ENCODE peak calls at places on chromosomes 7 and 10, in six cellular contexts. Q is upper lobe of right lung, V is lower lobe of right lung, E is A673, K is mesenchymal stem cell, N is cardiac muscle cell. F is an unnamed sample. For H3K4me1, the result is how much of the 10 kb centered on the place peaks cover.

GRCh38 chr10:19956633-19957032 is 140.4 kb downstream of the PLXDC2 start:
- DNase-seq in N (no peak), Q (no peak), K (no peak), V (no peak), E (no peak), F (no peak)

GRCh38 chr10:10785627-10786333 is 231.9 kb upstream of the CELF2 start:
- DNase-seq in E (peak), N (peak), V (no peak), Q (no peak), K (peak), F (no peak)

GRCh38 chr10:130935051-130935450 is 376.5 kb downstream of the TCERG1L start:
- DNase-seq in V (no peak), N (no peak), Q (no peak), K (no peak), E (peak), F (no peak)

GRCh38 chr7:3356173-3356572 is 55.1 kb downstream of the SDK1 start:
- DNase-seq in Q (no peak), V (no peak), N (no peak), E (no peak), K (no peak), F (no peak)

GRCh38 chr7:15606561-15606960 is 44.7 kb upstream of the AGMO start:
- DNase-seq in Q (no peak), K (no peak), N (no peak), V (no peak), E (no peak), F (no peak)

GRCh38 chr10:84054743-84055142 is 84.6 kb upstream of the GHITM start:
- DNase-seq in E (no peak), Q (no peak), V (no peak), K (no peak), N (no peak), F (no peak)

GRCh38 chr10:100993986-100994708 is 5.5 kb upstream of the LZTS2 start:
- DNase-seq in N (peak), Q (no peak), K (peak), E (peak), V (no peak), F (no peak)

GRCh38 chr7:151212626-151213025 is 2.3 kb upstream of the H2BK1 start:
- DNase-seq in Q (no peak), V (no peak), K (no peak), N (no peak), E (no peak), F (no peak)

GRCh38 chr7:79352323-79352722 is 101.1 kb downstream of the MAGI2 start:
- DNase-seq in V (no peak), N (no peak), E (no peak), K (peak), Q (no peak), F (no peak)

GRCh38 chr7:142372727-142373126 is 114.9 kb upstream of the PRSS58 start:
- DNase-seq in V (no peak), K (no peak), E (no peak), Q (no peak), N (no peak), F (no peak)

GRCh38 chr10:72567884-72568283 is 58.0 kb downstream of the MICU1 start:
- DNase-seq in N (peak), E (peak), K (no peak), V (no peak), Q (no peak), F (no peak)

GRCh38 chr7:75638607-75639070 is 100.1 kb downstream of the HIP1 start:
- DNase-seq in V (peak), E (peak), Q (peak), N (peak), K (peak), F (no peak)

GRCh38 chr10:13816195-13816926 is 229.6 kb downstream of the PRPF18 start:
- DNase-seq in Q (peak), N (peak), V (peak), E (peak), K (peak), F (no peak)

GRCh38 chr7:106110238-106110560 is 1.9 kb downstream of the SYPL1 start:
- DNase-seq in Q (no peak), E (peak), K (no peak), V (no peak), N (peak), F (no peak)

GRCh38 chr10:25615926-25616325 is 318.1 kb upstream of the MYO3A start:
- DNase-seq in V (no peak), K (no peak), N (no peak), Q (no peak), E (no peak), F (no peak)

GRCh38 chr10:75853085-75853484 is 421.7 kb downstream of the LRMDA start:
- DNase-seq in V (no peak), Q (no peak), N (peak), E (no peak), K (peak), F (peak)

GRCh38 chr10:112990271-112990670 is 40.2 kb downstream of the TCF7L2 start:
- DNase-seq in E (no peak), N (no peak), K (no peak), V (no peak), Q (no peak), F (no peak)

GRCh38 chr10:58341947-58342346 is 7.1 kb downstream of the UBE2D1 start:
- DNase-seq in E (no peak), N (no peak), K (no peak), Q (no peak), V (no peak), F (no peak)

GRCh38 chr10:58322072-58322834 is 12.6 kb upstream of the UBE2D1 start:
- DNase-seq in E (peak), K (peak), N (peak), V (no peak), Q (no peak), F (no peak)

GRCh38 chr7:141754939-141755338 is 9.0 kb upstream of the TAS2R3 start:
- DNase-seq in V (no peak), E (peak), N (peak), Q (no peak), K (peak), F (no peak)

GRCh38 chr7:724298-724697 is 2.2 kb upstream of the DNAAF5 start:
- DNase-seq in K (no peak), E (no peak), V (no peak), Q (no peak), N (no peak), F (no peak)

GRCh38 chr7:85030893-85031292 is 156.0 kb downstream of the SEMA3D start:
- DNase-seq in K (peak), Q (no peak), V (no peak), N (peak), E (peak), F (no peak)

GRCh38 chr7:129781128-129781855 is 169.8 kb downstream of the NRF1 start:
- DNase-seq in N (no peak), Q (no peak), V (no peak), E (peak), K (no peak), F (no peak)

GRCh38 chr7:150897502-150898474 is 45.5 kb downstream of the AOC1 start:
- DNase-seq in Q (no peak), K (no peak), V (no peak), N (no peak), E (peak), F (peak)

GRCh38 chr10:55329796-55330195 is 528.8 kb upstream of the PCDH15 start:
- DNase-seq in K (no peak), E (no peak), Q (no peak), N (no peak), V (no peak), F (no peak)

GRCh38 chr7:22452142-22452763 is 47.7 kb downstream of the STEAP1B start:
- DNase-seq in E (peak), K (peak), Q (peak), N (peak), V (peak), F (no peak)

GRCh38 chr10:31770307-31770902 is 158.2 kb downstream of the ARHGAP12 start:
- DNase-seq in K (no peak), V (peak), Q (peak), N (peak), E (peak), F (peak)

GRCh38 chr10:36534471-36535002 is 590.9 kb upstream of the ANKRD30A start:
- DNase-seq in V (no peak), E (peak), Q (no peak), N (peak), K (peak), F (no peak)

GRCh38 chr7:55552320-55553086 is 19.8 kb downstream of the VOPP1 start:
- DNase-seq in E (peak), N (peak), V (no peak), K (peak), Q (no peak), F (no peak)

GRCh38 chr10:34918060-34918840 is 103.2 kb upstream of the PARD3 start:
- DNase-seq in V (no peak), N (no peak), K (no peak), E (no peak), Q (no peak), F (no peak)

GRCh38 chr7:133358728-133359127 is 105.8 kb downstream of the EXOC4 start:
- DNase-seq in E (no peak), Q (no peak), N (peak), V (no peak), K (peak), F (no peak)

GRCh38 chr7:101743995-101744360 is 73.4 kb upstream of the CUX1 start:
- DNase-seq in K (no peak), N (no peak), Q (no peak), E (no peak), V (no peak), F (no peak)
- H3K4me1 ChIP-seq in K (under half), N (under half), Q (under half), E (under half), V (under half), F (under half)

GRCh38 chr10:22542773-22543172 is 171.6 kb downstream of the PIP4K2A start:
- DNase-seq in K (no peak), V (no peak), N (no peak), E (no peak), Q (no peak), F (no peak)

GRCh38 chr10:22541900-22542299 is 172.5 kb downstream of the PIP4K2A start:
- DNase-seq in N (no peak), E (no peak), V (no peak), Q (no peak), K (no peak), F (no peak)

GRCh38 chr10:22537810-22538209 is 176.6 kb downstream of the PIP4K2A start:
- DNase-seq in Q (no peak), K (no peak), E (no peak), N (no peak), V (no peak), F (peak)

GRCh38 chr10:22536620-22537019 is 177.8 kb downstream of the PIP4K2A start:
- DNase-seq in Q (no peak), V (no peak), K (no peak), E (no peak), N (no peak), F (no peak)

GRCh38 chr10:22539579-22540160 is 174.7 kb downstream of the PIP4K2A start:
- DNase-seq in V (no peak), N (no peak), E (no peak), K (no peak), Q (no peak), F (no peak)
- H3K4me1 ChIP-seq in V (under half), N (under half), E (under half), K (under half), Q (under half), F (under half)

DNA sequence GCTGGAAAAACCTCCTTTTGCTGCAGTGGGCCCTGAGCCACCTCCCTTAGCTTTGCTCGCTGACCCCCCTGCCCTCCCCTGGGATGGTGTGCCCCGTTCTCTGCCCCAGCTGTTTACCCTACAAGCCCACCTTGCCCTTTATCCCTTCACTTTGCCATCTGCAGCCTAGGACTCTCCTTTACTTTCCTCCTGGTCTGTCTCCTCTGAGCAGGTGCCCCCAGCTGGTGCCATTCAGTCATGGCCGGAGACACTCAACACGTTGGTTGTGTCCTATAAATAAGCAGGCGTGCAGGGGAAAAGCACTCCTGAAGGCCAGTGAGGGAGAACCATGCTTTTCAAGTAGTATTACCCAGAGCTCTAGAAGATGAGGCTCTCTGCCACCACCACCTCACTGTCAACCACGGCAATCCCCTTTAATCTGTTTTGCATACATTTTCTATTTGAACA is 6.1 kb downstream of the RASSF4 start:
- DNase-seq in N (no peak), V (no peak), Q (no peak), K (no peak), E (no peak), F (no peak)
- H3K4me1 ChIP-seq in N (half or more), V (half or more), Q (half or more), K (half or more), E (under half), F (half or more)

DNA sequence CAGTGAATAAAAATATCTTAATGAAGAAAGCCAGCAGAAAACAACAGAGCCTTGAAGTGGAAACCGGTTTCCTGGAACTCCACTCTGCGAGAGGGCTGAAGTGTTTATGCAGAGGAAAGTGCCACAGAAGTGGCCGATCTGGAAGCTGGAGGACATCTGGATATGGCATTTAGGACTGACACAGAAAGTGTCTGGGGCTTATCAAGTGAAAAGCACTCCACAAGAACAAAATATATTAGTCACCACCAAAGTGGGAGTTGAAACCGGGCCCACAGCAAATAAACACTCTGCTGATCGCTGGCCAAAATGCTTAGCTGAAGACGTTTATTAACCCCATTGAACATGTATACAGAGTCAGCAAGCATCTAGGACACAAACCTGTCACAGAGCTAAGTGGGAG is 7.8 kb downstream of the NOD1 start:
- DNase-seq in E (no peak), K (peak), Q (no peak), N (peak), V (peak), F (no peak)
- H3K4me1 ChIP-seq in E (under half), K (under half), Q (half or more), N (half or more), V (half or more), F (half or more)

GRCh38 chr7:157923903-157924630 is 587.3 kb downstream of the DNAJB6 start:
- DNase-seq in E (no peak), N (no peak), K (no peak), V (no peak), Q (no peak), F (no peak)
- H3K4me1 ChIP-seq in E (under half), N (under half), K (under half), V (under half), Q (under half), F (under half)

F was measured in esophagus muscularis mucosa.